ENCODE peak calls at places on chromosomes 5 and 9, in five cellular contexts. One of them, this sample, is unnamed.
A peak's percentile ranks its signal among the peaks of the same experiment; 100 is the strongest.

GRCh38 chr5:9168791-9169611 is 376.9 kb downstream of the SEMA5A start:
- DNase-seq in lung: no peak
- DNase-seq in epithelial cell of prostate: peak; percentile 34
- DNase-seq in SK-N-SH: no peak
- DNase-seq in activated T-cell treated with anti-CD3 and anti-CD28 coated beads for 1 hour: no peak
- DNase-seq in this sample: no peak

GRCh38 chr9:91824591-91825339 is 125.3 kb downstream of the ROR2 start:
- DNase-seq in lung: no peak
- DNase-seq in epithelial cell of prostate: no peak
- DNase-seq in SK-N-SH: peak; percentile 88
- DNase-seq in activated T-cell treated with anti-CD3 and anti-CD28 coated beads for 1 hour: no peak
- DNase-seq in this sample: no peak

GRCh38 chr5:82847564-82847963 is 229.6 kb downstream of the TMEM167A start:
- DNase-seq in lung: no peak
- DNase-seq in epithelial cell of prostate: no peak
- DNase-seq in SK-N-SH: no peak
- DNase-seq in activated T-cell treated with anti-CD3 and anti-CD28 coated beads for 1 hour: no peak
- DNase-seq in this sample: no peak

GRCh38 chr9:68949271-68950000 is 64.5 kb downstream of the PRKACG start:
- DNase-seq in lung: no peak
- DNase-seq in epithelial cell of prostate: no peak
- DNase-seq in SK-N-SH: peak; percentile 12
- DNase-seq in activated T-cell treated with anti-CD3 and anti-CD28 coated beads for 1 hour: peak; percentile 11
- DNase-seq in this sample: no peak

GRCh38 chr9:90838098-90838497 is 36.5 kb downstream of the SYK start:
- DNase-seq in lung: no peak
- DNase-seq in epithelial cell of prostate: no peak
- DNase-seq in SK-N-SH: no peak
- DNase-seq in activated T-cell treated with anti-CD3 and anti-CD28 coated beads for 1 hour: no peak
- DNase-seq in this sample: no peak

GRCh38 chr5:141876628-141877477 is 1.4 kb downstream of the PCDH1 start:
- DNase-seq in lung: no peak
- DNase-seq in epithelial cell of prostate: no peak
- DNase-seq in SK-N-SH: no peak
- DNase-seq in activated T-cell treated with anti-CD3 and anti-CD28 coated beads for 1 hour: no peak
- DNase-seq in this sample: no peak

GRCh38 chr5:174387448-174387847 is 336.9 kb upstream of the MSX2 start:
- DNase-seq in lung: no peak
- DNase-seq in epithelial cell of prostate: no peak
- DNase-seq in SK-N-SH: no peak
- DNase-seq in activated T-cell treated with anti-CD3 and anti-CD28 coated beads for 1 hour: no peak
- DNase-seq in this sample: no peak

GRCh38 chr9:18163146-18163545 is 310.8 kb upstream of the ADAMTSL1 start:
- DNase-seq in lung: no peak
- DNase-seq in epithelial cell of prostate: no peak
- DNase-seq in SK-N-SH: no peak
- DNase-seq in activated T-cell treated with anti-CD3 and anti-CD28 coated beads for 1 hour: no peak
- DNase-seq in this sample: no peak

GRCh38 chr9:22976454-22976853 is 529.8 kb downstream of the DMRTA1 start:
- DNase-seq in lung: no peak
- DNase-seq in epithelial cell of prostate: no peak
- DNase-seq in SK-N-SH: no peak
- DNase-seq in activated T-cell treated with anti-CD3 and anti-CD28 coated beads for 1 hour: no peak
- DNase-seq in this sample: no peak

GRCh38 chr9:100322954-100323536 is 29.7 kb downstream of the TEX10 start:
- DNase-seq in lung: no peak
- DNase-seq in epithelial cell of prostate: no peak
- DNase-seq in SK-N-SH: peak; percentile 27
- DNase-seq in activated T-cell treated with anti-CD3 and anti-CD28 coated beads for 1 hour: peak; percentile 1
- DNase-seq in this sample: no peak

GRCh38 chr5:170151105-170151831 is 45.6 kb downstream of the FOXI1 start:
- DNase-seq in lung: peak; percentile 85
- DNase-seq in epithelial cell of prostate: peak; percentile 46
- DNase-seq in SK-N-SH: no peak
- DNase-seq in activated T-cell treated with anti-CD3 and anti-CD28 coated beads for 1 hour: no peak
- DNase-seq in this sample: no peak

GRCh38 chr5:50535393-50535792 is 94.3 kb upstream of the EMB start:
- DNase-seq in lung: no peak
- DNase-seq in epithelial cell of prostate: no peak
- DNase-seq in SK-N-SH: no peak
- DNase-seq in activated T-cell treated with anti-CD3 and anti-CD28 coated beads for 1 hour: no peak
- DNase-seq in this sample: no peak

GRCh38 chr5:82406200-82406773 is 128.1 kb upstream of the RPS23 start:
- DNase-seq in lung: peak; percentile 53
- DNase-seq in epithelial cell of prostate: peak; percentile 100
- DNase-seq in SK-N-SH: no peak
- DNase-seq in activated T-cell treated with anti-CD3 and anti-CD28 coated beads for 1 hour: no peak
- DNase-seq in this sample: no peak

GRCh38 chr9:112061152-112061740 is 113.9 kb downstream of the SUSD1 start:
- DNase-seq in lung: peak; percentile 57
- DNase-seq in epithelial cell of prostate: peak; percentile 85
- DNase-seq in SK-N-SH: peak; percentile 22
- DNase-seq in activated T-cell treated with anti-CD3 and anti-CD28 coated beads for 1 hour: no peak
- DNase-seq in this sample: no peak

GRCh38 chr5:143124593-143124992 is 278.9 kb downstream of the NR3C1 start:
- DNase-seq in lung: no peak
- DNase-seq in epithelial cell of prostate: no peak
- DNase-seq in SK-N-SH: peak; percentile 20
- DNase-seq in activated T-cell treated with anti-CD3 and anti-CD28 coated beads for 1 hour: no peak
- DNase-seq in this sample: no peak

This sample was measured in esophagus muscularis mucosa.